ENCODE peak calls at places on chromosome 17, in five cellular contexts. A is A549, E is fibroblast of the aortic adventitia, I is body of pancreas, Y is BJ. Z is an unnamed sample.

GRCh38 chr17:71024172-71024571 is 854.8 kb downstream of the KCNJ2 start:
- DNase-seq in Y (no peak), A (no peak), E (no peak), I (no peak), Z (no peak)

GRCh38 chr17:17206149-17206912 is at the start of gene PLD6:
- DNase-seq in Y (no peak), I (peak), A (peak), E (peak), Z (peak)

GRCh38 chr17:1347681-1348318 is 52.2 kb downstream of the YWHAE start:
- DNase-seq in I (peak), Y (no peak), E (peak), A (no peak), Z (no peak)

GRCh38 chr17:64262422-64263260 is at the start of gene TEX2:
- DNase-seq in Y (no peak), A (peak), E (no peak), I (peak), Z (peak)

GRCh38 chr17:34736611-34737010 is 157.2 kb downstream of the TMEM132E start:
- DNase-seq in Y (no peak), I (no peak), E (no peak), A (no peak), Z (no peak)

GRCh38 chr17:28958820-28959455 is 7.6 kb upstream of the PHF12 start:
- DNase-seq in I (no peak), Y (no peak), A (no peak), E (no peak), Z (peak)

GRCh38 chr17:7435676-7436555 is 681 bp downstream of the TMEM102 start:
- DNase-seq in A (peak), I (peak), Y (no peak), E (no peak), Z (no peak)

GRCh38 chr17:44110823-44111633 is 12.4 kb downstream of the HDAC5 start:
- DNase-seq in E (peak), Y (peak), A (peak), I (peak), Z (peak)

GRCh38 chr17:57121308-57122042 is 36.4 kb downstream of the AKAP1 start:
- DNase-seq in E (peak), A (peak), Y (no peak), I (peak), Z (peak)

GRCh38 chr17:65593870-65594584 is 32.6 kb upstream of the AXIN2 start:
- DNase-seq in A (no peak), Y (no peak), I (no peak), E (peak), Z (no peak)

GRCh38 chr17:4156750-4157381 is 13.9 kb downstream of the CYB5D2 start:
- DNase-seq in Y (no peak), E (no peak), A (no peak), I (no peak), Z (no peak)

GRCh38 chr17:45247429-45248131 is 14.3 kb downstream of the SPATA32 start:
- DNase-seq in A (peak), Y (no peak), E (peak), I (peak), Z (peak)

GRCh38 chr17:83179811-83180210 is 100.4 kb downstream of the METRNL start:
- DNase-seq in A (no peak), I (no peak), Y (no peak), E (no peak), Z (no peak)

GRCh38 chr17:69348441-69348840 is 21.5 kb upstream of the ABCA5 start:
- DNase-seq in Y (no peak), E (no peak), A (no peak), I (no peak), Z (no peak)

GRCh38 chr17:61833536-61834203 is 29.7 kb downstream of the BRIP1 start:
- DNase-seq in Y (peak), I (no peak), A (peak), E (peak), Z (no peak)

GRCh38 chr17:81939881-81940385 is 2.8 kb upstream of the PYCR1 start:
- DNase-seq in E (peak), I (no peak), A (no peak), Y (no peak), Z (peak)

GRCh38 chr17:1491406-1492248 is 859 bp downstream of the MYO1C start:
- DNase-seq in Y (no peak), E (peak), A (peak), I (peak), Z (no peak)

GRCh38 chr17:40553694-40554534 is 11.4 kb downstream of the CCR7 start:
- DNase-seq in E (peak), A (no peak), I (no peak), Y (peak), Z (peak)

GRCh38 chr17:67992541-67993152 is 3.6 kb downstream of the C17orf58 start:
- DNase-seq in Y (no peak), I (no peak), E (peak), A (no peak), Z (no peak)

GRCh38 chr17:76492989-76493501 is 8.2 kb downstream of the RHBDF2 start:
- DNase-seq in E (peak), I (peak), A (no peak), Y (no peak), Z (no peak)

GRCh38 chr17:76493505-76494167 is 7.6 kb downstream of the RHBDF2 start:
- DNase-seq in Y (no peak), I (no peak), E (no peak), A (no peak), Z (no peak)

GRCh38 chr17:76492250-76492988 is 8.8 kb downstream of the RHBDF2 start:
- DNase-seq in Y (no peak), A (no peak), E (no peak), I (no peak), Z (no peak)

GRCh38 chr17:76490112-76490710 is 11.0 kb downstream of the RHBDF2 start:
- DNase-seq in A (no peak), Y (no peak), I (no peak), E (no peak), Z (no peak)

GRCh38 chr17:76491271-76492184 is 9.7 kb downstream of the RHBDF2 start:
- DNase-seq in E (no peak), Y (no peak), I (no peak), A (no peak), Z (no peak)
- H3K4me3 ChIP-seq in E (no peak), Y (no peak), I (no peak), A (no peak), Z (no peak)

DNA sequence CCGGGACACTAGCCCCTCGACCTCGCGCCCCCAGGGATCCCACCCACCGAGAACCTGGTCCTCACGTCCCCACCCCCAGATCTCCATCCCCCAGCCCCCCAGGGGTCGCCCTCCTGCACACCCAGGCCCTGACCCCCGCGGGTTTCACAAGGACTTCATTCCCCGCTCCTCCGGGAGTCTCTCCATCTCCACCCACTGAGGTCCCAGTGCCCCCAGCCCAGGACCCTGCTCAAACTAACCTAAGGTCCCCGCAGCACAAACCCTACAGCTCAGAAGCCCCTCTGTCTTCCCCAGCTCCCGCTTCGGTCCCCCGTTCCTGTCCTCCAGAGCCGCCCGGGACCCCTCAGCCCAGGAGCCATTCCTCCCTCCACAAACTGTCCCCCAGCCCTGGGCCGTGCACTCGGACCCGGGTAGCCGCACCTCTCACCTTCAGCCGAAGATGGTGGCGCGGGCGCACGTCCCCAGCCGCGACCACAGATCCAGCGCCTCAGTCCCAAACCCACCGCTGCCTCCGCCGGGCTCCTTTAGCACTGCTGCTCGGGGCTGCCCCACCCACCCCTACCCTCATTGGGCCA is at the start of gene MYH10:
- DNase-seq in A (no peak), E (no peak), I (no peak), Y (no peak), Z (no peak)
- TF ChIP-seq CTCF in A (no peak), E (peak), I (peak), Y (peak), Z (no peak)

GRCh38 chr17:72116692-72117469 is 3.9 kb upstream of the SOX9 start:
- DNase-seq in I (no peak), A (no peak), E (no peak), Y (no peak), Z (no peak)
- H3K4me3 ChIP-seq in I (no peak), A (peak), E (no peak), Y (no peak), Z (peak)

DNA sequence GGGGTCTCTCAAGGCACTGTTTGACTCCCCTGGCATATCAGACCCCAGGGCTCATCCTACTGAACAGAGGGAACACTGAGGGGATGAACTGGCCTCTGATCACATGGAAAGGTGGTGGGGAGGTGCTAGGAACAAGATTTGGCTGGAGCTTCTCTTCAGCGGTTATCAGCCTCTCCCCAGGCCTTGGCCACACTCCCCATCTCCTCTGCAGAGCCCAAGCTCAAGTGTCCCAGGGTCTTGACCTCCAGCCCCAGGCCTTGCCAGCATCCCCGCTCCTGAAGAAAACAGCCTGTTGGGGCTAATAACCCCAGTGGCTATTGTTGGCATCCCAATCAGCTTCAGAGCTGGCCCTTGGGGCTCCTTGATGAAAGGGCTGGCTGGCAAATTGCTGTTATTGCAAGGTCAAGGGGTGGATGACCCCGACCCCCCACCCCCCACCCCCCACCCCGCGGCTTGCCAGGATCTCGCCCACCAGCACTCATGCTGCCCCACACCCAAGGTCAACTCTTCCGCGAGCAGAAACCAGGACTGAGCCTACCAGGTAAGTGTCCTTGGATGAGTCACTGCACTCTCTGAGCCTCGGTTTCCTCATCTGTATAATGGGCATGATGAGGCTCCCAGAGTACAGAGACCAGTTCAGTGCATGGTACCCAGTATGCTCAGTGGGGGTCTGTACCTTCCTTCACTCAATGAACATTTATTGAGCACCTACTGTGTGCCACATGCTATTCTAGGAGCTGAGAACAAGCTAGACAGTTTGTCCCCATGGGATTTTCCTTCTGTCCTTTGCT is 18.8 kb upstream of the FAM83G start:
- DNase-seq in A (no peak), E (no peak), I (no peak), Y (no peak), Z (no peak)
- TF ChIP-seq CTCF in A (no peak), E (no peak), I (no peak), Y (no peak), Z (no peak)

GRCh38 chr17:79788455-79788854 is 8.4 kb downstream of the CBX8 start:
- DNase-seq in E (no peak), Y (no peak), I (no peak), A (no peak), Z (no peak)

GRCh38 chr17:79786930-79787643 is 9.1 kb downstream of the CBX2 start:
- DNase-seq in Y (no peak), I (peak), E (no peak), A (no peak), Z (no peak)

GRCh38 chr17:79789943-79790804 is 6.7 kb downstream of the CBX8 start:
- DNase-seq in I (peak), E (no peak), Y (no peak), A (peak), Z (no peak)

GRCh38 chr17:79790805-79791353 is 6.0 kb downstream of the CBX8 start:
- DNase-seq in E (no peak), A (no peak), I (no peak), Y (no peak), Z (no peak)

GRCh38 chr17:79788989-79789942 is 7.6 kb downstream of the CBX8 start:
- DNase-seq in Y (no peak), A (no peak), I (no peak), E (no peak), Z (no peak)
- H3K4me3 ChIP-seq in Y (no peak), A (no peak), I (no peak), E (no peak), Z (no peak)

GRCh38 chr17:49548506-49549310 is 27.0 kb upstream of the NXPH3 start:
- DNase-seq in Y (no peak), I (peak), E (peak), A (peak), Z (no peak)
- TF ChIP-seq CTCF in Y (peak), I (peak), E (peak), A (peak), Z (peak)

Z was measured in dorsolateral prefrontal cortex.